ENCODE peak calls at places on chromosomes 6 and 20, in eight cellular contexts. One of them, this sample, is unnamed.
A peak's percentile ranks its signal among the peaks of the same experiment; 100 is the strongest.

GRCh38 chr20:42650345-42650744 is 539.4 kb downstream of the PTPRT start:
- DNase-seq in A549: no peak
- DNase-seq in endothelial cell of umbilical vein: no peak
- DNase-seq in stomach: no peak
- DNase-seq in heart left ventricle: no peak
- DNase-seq in body of pancreas: no peak
- DNase-seq in sigmoid colon: no peak
- DNase-seq in OCI-LY7: no peak
- DNase-seq in this sample: no peak

GRCh38 chr6:41976794-41977484 is 35.3 kb upstream of the CCND3 start:
- DNase-seq in A549: peak; percentile 73
- DNase-seq in endothelial cell of umbilical vein: no peak
- DNase-seq in stomach: no peak
- DNase-seq in heart left ventricle: no peak
- DNase-seq in body of pancreas: no peak
- DNase-seq in sigmoid colon: no peak
- DNase-seq in OCI-LY7: peak; percentile 29
- DNase-seq in this sample: no peak

GRCh38 chr6:158150701-158151100 is 17.4 kb downstream of the SERAC1 start:
- DNase-seq in A549: no peak
- DNase-seq in endothelial cell of umbilical vein: no peak
- DNase-seq in stomach: no peak
- DNase-seq in heart left ventricle: no peak
- DNase-seq in body of pancreas: no peak
- DNase-seq in sigmoid colon: no peak
- DNase-seq in OCI-LY7: no peak
- DNase-seq in this sample: no peak

GRCh38 chr6:167676000-167676665 is 150.6 kb upstream of the AFDN start:
- DNase-seq in A549: peak; percentile 42
- DNase-seq in endothelial cell of umbilical vein: peak; percentile 96
- DNase-seq in stomach: peak; percentile 72
- DNase-seq in heart left ventricle: peak; percentile 65
- DNase-seq in body of pancreas: peak; percentile 92
- DNase-seq in sigmoid colon: peak; percentile 65
- DNase-seq in OCI-LY7: no peak
- DNase-seq in this sample: peak; percentile 90

GRCh38 chr6:156980515-156980914 is 203.3 kb downstream of the ARID1B start:
- DNase-seq in A549: no peak
- DNase-seq in endothelial cell of umbilical vein: no peak
- DNase-seq in stomach: no peak
- DNase-seq in heart left ventricle: no peak
- DNase-seq in body of pancreas: no peak
- DNase-seq in sigmoid colon: no peak
- DNase-seq in OCI-LY7: no peak
- DNase-seq in this sample: no peak

GRCh38 chr6:44662461-44663121 is 275.1 kb downstream of the CDC5L start:
- DNase-seq in A549: no peak
- DNase-seq in endothelial cell of umbilical vein: no peak
- DNase-seq in stomach: no peak
- DNase-seq in heart left ventricle: no peak
- DNase-seq in body of pancreas: no peak
- DNase-seq in sigmoid colon: no peak
- DNase-seq in OCI-LY7: peak; percentile 13
- DNase-seq in this sample: no peak

GRCh38 chr6:169949501-169950097 is 198.2 kb downstream of the ERMARD start:
- DNase-seq in A549: no peak
- DNase-seq in endothelial cell of umbilical vein: no peak
- DNase-seq in stomach: no peak
- DNase-seq in heart left ventricle: no peak
- DNase-seq in body of pancreas: no peak
- DNase-seq in sigmoid colon: no peak
- DNase-seq in OCI-LY7: peak; percentile 58
- DNase-seq in this sample: no peak

GRCh38 chr6:130900913-130901312 is 73.7 kb downstream of the SMLR1 start:
- DNase-seq in A549: peak; percentile 12
- DNase-seq in endothelial cell of umbilical vein: no peak
- DNase-seq in stomach: no peak
- DNase-seq in heart left ventricle: peak; percentile 57
- DNase-seq in body of pancreas: no peak
- DNase-seq in sigmoid colon: no peak
- DNase-seq in OCI-LY7: no peak
- DNase-seq in this sample: no peak

GRCh38 chr20:25145131-25145530 is 50.4 kb upstream of the ENTPD6 start:
- DNase-seq in A549: no peak
- DNase-seq in endothelial cell of umbilical vein: no peak
- DNase-seq in stomach: no peak
- DNase-seq in heart left ventricle: peak; percentile 45
- DNase-seq in body of pancreas: no peak
- DNase-seq in sigmoid colon: no peak
- DNase-seq in OCI-LY7: no peak
- DNase-seq in this sample: no peak

GRCh38 chr20:44683263-44684046 is 31.7 kb upstream of the CCN5 start:
- DNase-seq in A549: peak; percentile 75
- DNase-seq in endothelial cell of umbilical vein: peak; percentile 64
- DNase-seq in stomach: peak; percentile 71
- DNase-seq in heart left ventricle: no peak
- DNase-seq in body of pancreas: peak; percentile 85
- DNase-seq in sigmoid colon: no peak
- DNase-seq in OCI-LY7: peak; percentile 91
- DNase-seq in this sample: peak; percentile 91

GRCh38 chr6:44224154-44224977 is 971 bp downstream of the SLC29A1 start:
- DNase-seq in A549: no peak
- DNase-seq in endothelial cell of umbilical vein: peak; percentile 51
- DNase-seq in stomach: no peak
- DNase-seq in heart left ventricle: no peak
- DNase-seq in body of pancreas: no peak
- DNase-seq in sigmoid colon: peak; percentile 75
- DNase-seq in OCI-LY7: peak; percentile 74
- DNase-seq in this sample: no peak

GRCh38 chr6:25197116-25197515 is 82.1 kb upstream of the CARMIL1 start:
- DNase-seq in A549: no peak
- DNase-seq in endothelial cell of umbilical vein: no peak
- DNase-seq in stomach: no peak
- DNase-seq in heart left ventricle: no peak
- DNase-seq in body of pancreas: no peak
- DNase-seq in sigmoid colon: no peak
- DNase-seq in OCI-LY7: no peak
- DNase-seq in this sample: no peak

GRCh38 chr6:144140859-144141258 is 9.5 kb upstream of the STX11 start:
- DNase-seq in A549: no peak
- DNase-seq in endothelial cell of umbilical vein: no peak
- DNase-seq in stomach: no peak
- DNase-seq in heart left ventricle: no peak
- DNase-seq in body of pancreas: no peak
- DNase-seq in sigmoid colon: no peak
- DNase-seq in OCI-LY7: no peak
- DNase-seq in this sample: no peak

GRCh38 chr20:9930142-9930541 is 91.3 kb upstream of the PAK5 start:
- DNase-seq in A549: no peak
- DNase-seq in endothelial cell of umbilical vein: no peak
- DNase-seq in stomach: no peak
- DNase-seq in heart left ventricle: no peak
- DNase-seq in body of pancreas: no peak
- DNase-seq in sigmoid colon: no peak
- DNase-seq in OCI-LY7: no peak
- DNase-seq in this sample: no peak

GRCh38 chr6:79868098-79868722 is 79.1 kb downstream of the ELOVL4 start:
- DNase-seq in A549: peak; percentile 63
- DNase-seq in endothelial cell of umbilical vein: peak; percentile 81
- DNase-seq in stomach: no peak
- DNase-seq in heart left ventricle: no peak
- DNase-seq in body of pancreas: peak; percentile 80
- DNase-seq in sigmoid colon: no peak
- DNase-seq in OCI-LY7: peak; percentile 72
- DNase-seq in this sample: peak; percentile 80

GRCh38 chr6:53090576-53090975 is 25.4 kb downstream of the FBXO9 start:
- DNase-seq in A549: no peak
- DNase-seq in endothelial cell of umbilical vein: no peak
- DNase-seq in stomach: no peak
- DNase-seq in heart left ventricle: peak; percentile 31
- DNase-seq in body of pancreas: no peak
- DNase-seq in sigmoid colon: no peak
- DNase-seq in OCI-LY7: no peak
- DNase-seq in this sample: no peak

GRCh38 chr6:110101885-110102284 is 77.6 kb downstream of the WASF1 start:
- DNase-seq in A549: no peak
- DNase-seq in endothelial cell of umbilical vein: no peak
- DNase-seq in stomach: no peak
- DNase-seq in heart left ventricle: no peak
- DNase-seq in body of pancreas: no peak
- DNase-seq in sigmoid colon: no peak
- DNase-seq in OCI-LY7: peak; percentile 86
- DNase-seq in this sample: no peak

GRCh38 chr20:58153121-58153520 is 75.3 kb downstream of the ANKRD60 start:
- DNase-seq in A549: no peak
- DNase-seq in endothelial cell of umbilical vein: no peak
- DNase-seq in stomach: no peak
- DNase-seq in heart left ventricle: no peak
- DNase-seq in body of pancreas: no peak
- DNase-seq in sigmoid colon: no peak
- DNase-seq in OCI-LY7: no peak
- DNase-seq in this sample: no peak

GRCh38 chr20:58160451-58161051 is 67.9 kb downstream of the ANKRD60 start:
- DNase-seq in A549: no peak
- DNase-seq in endothelial cell of umbilical vein: no peak
- DNase-seq in stomach: no peak
- DNase-seq in heart left ventricle: no peak
- DNase-seq in body of pancreas: no peak
- DNase-seq in sigmoid colon: no peak
- DNase-seq in OCI-LY7: no peak
- DNase-seq in this sample: no peak

GRCh38 chr20:58150772-58151171 is 77.7 kb downstream of the ANKRD60 start:
- DNase-seq in A549: no peak
- DNase-seq in endothelial cell of umbilical vein: no peak
- DNase-seq in stomach: no peak
- DNase-seq in heart left ventricle: no peak
- DNase-seq in body of pancreas: peak; percentile 32
- DNase-seq in sigmoid colon: no peak
- DNase-seq in OCI-LY7: no peak
- DNase-seq in this sample: no peak

GRCh38 chr20:58154106-58154505 is 74.3 kb downstream of the ANKRD60 start:
- DNase-seq in A549: no peak
- DNase-seq in endothelial cell of umbilical vein: no peak
- DNase-seq in stomach: no peak
- DNase-seq in heart left ventricle: no peak
- DNase-seq in body of pancreas: no peak
- DNase-seq in sigmoid colon: no peak
- DNase-seq in OCI-LY7: no peak
- DNase-seq in this sample: no peak

GRCh38 chr20:58155148-58155925 is 73.1 kb downstream of the ANKRD60 start:
- DNase-seq in A549: no peak
- DNase-seq in endothelial cell of umbilical vein: no peak
- DNase-seq in stomach: no peak
- DNase-seq in heart left ventricle: no peak
- DNase-seq in body of pancreas: no peak
- DNase-seq in sigmoid colon: no peak
- DNase-seq in OCI-LY7: no peak
- DNase-seq in this sample: no peak
- TF ChIP-seq CTCF in A549: no peak
- TF ChIP-seq CTCF in endothelial cell of umbilical vein: no peak
- TF ChIP-seq CTCF in stomach: no peak
- TF ChIP-seq CTCF in heart left ventricle: no peak
- TF ChIP-seq CTCF in body of pancreas: no peak
- TF ChIP-seq CTCF in sigmoid colon: no peak
- TF ChIP-seq CTCF in OCI-LY7: peak; percentile 42
- TF ChIP-seq CTCF in this sample: no peak

DNA sequence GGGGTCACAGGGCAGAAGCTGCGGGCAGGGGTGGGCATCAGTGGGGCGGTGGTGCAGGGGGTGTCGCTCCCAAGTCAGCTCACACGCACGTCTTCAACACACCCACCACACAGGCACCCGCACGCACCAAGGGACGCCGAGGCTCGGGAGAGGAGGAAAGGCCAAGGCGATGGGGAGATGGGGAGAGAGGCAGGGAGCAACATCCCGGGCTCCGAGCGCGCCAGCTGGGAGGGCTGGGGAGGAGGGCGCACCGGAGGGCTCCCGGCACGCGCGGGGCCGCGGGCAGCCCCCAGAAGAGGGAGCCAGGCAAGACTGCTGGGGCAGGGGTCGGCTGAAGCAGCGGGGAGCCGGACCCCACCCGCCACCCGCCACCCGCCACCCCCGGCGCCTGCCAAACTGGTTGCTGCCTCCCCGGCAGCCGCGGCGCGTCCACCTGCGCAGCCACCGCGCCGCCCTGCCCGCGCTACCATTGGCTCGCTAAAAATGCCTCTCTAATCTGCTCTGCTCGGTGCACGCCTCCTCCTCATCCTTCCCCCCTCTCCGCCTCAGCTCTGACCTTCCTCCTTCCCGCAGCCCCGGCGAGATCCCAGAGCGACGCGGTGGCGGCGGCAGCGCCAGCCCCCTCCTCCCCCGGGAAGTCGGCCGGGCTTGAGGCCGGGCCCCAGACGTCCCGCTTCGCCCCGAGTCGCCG is at the start of gene PACSIN1:
- DNase-seq in A549: no peak
- DNase-seq in endothelial cell of umbilical vein: no peak
- DNase-seq in stomach: peak; percentile 50
- DNase-seq in heart left ventricle: peak; percentile 37
- DNase-seq in body of pancreas: peak; percentile 63
- DNase-seq in sigmoid colon: no peak
- DNase-seq in OCI-LY7: peak; percentile 80
- DNase-seq in this sample: peak; percentile 63
- H3K4me1 ChIP-seq in A549: peaks cover 10% of the 10 kb centered on the region
- H3K4me1 ChIP-seq in endothelial cell of umbilical vein: no peaks in the 10 kb centered on the region
- H3K4me1 ChIP-seq in stomach: peaks cover 16% of the 10 kb centered on the region
- H3K4me1 ChIP-seq in heart left ventricle: peaks cover 6% of the 10 kb centered on the region
- H3K4me1 ChIP-seq in body of pancreas: peaks cover 14% of the 10 kb centered on the region
- H3K4me1 ChIP-seq in sigmoid colon: peaks cover 15% of the 10 kb centered on the region
- H3K4me1 ChIP-seq in OCI-LY7: peaks cover 66% of the 10 kb centered on the region
- H3K4me1 ChIP-seq in this sample: peaks cover 9% of the 10 kb centered on the region

GRCh38 chr6:89352329-89353117 is at the start of gene UBE2J1:
- DNase-seq in A549: peak; percentile 86
- DNase-seq in endothelial cell of umbilical vein: peak; percentile 94
- DNase-seq in stomach: peak; percentile 96
- DNase-seq in heart left ventricle: peak; percentile 98
- DNase-seq in body of pancreas: peak; percentile 96
- DNase-seq in sigmoid colon: peak; percentile 97
- DNase-seq in OCI-LY7: peak; percentile 86
- DNase-seq in this sample: peak; percentile 95
- TF ChIP-seq CTCF in A549: no peak
- TF ChIP-seq CTCF in endothelial cell of umbilical vein: no peak
- TF ChIP-seq CTCF in stomach: no peak
- TF ChIP-seq CTCF in heart left ventricle: no peak
- TF ChIP-seq CTCF in body of pancreas: no peak
- TF ChIP-seq CTCF in sigmoid colon: no peak
- TF ChIP-seq CTCF in OCI-LY7: no peak
- TF ChIP-seq CTCF in this sample: no peak

DNA sequence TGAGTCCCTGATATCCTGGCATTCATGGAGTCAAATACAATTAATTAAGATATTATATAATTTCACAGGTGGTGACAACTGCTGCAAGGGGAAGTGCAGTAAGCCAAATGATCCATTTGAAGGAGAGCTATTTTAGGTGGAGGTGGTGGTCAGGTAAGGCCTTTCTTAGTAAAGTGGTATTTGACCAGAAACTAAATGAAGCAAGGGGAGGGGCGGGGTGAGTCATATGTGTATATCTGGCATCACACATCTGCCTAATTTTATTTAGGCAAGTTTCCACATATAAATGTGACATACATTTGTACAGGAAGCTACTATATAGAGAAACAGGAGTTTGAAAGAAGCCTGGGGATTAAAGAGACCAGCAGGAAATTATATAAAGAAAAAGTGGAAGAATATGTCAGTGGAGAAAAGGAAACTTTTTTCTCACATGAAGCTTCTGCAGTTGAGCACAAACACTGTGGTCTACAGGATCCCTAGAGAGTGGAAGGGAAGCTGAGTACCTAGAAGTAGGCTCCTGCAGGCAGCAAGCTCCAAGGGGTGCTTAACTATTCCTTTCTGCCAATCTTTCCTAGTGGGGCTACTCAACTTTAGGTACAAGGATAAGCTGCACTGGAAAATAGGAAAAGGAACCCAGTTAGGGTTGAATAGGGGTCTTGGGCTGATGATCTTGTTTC is 99.6 kb downstream of the OGFRL1 start:
- DNase-seq in A549: no peak
- DNase-seq in endothelial cell of umbilical vein: no peak
- DNase-seq in stomach: no peak
- DNase-seq in heart left ventricle: no peak
- DNase-seq in body of pancreas: no peak
- DNase-seq in sigmoid colon: no peak
- DNase-seq in OCI-LY7: no peak
- DNase-seq in this sample: no peak
- H3K4me1 ChIP-seq in A549: peaks cover 98% of the 10 kb centered on the region
- H3K4me1 ChIP-seq in endothelial cell of umbilical vein: peaks cover 68% of the 10 kb centered on the region
- H3K4me1 ChIP-seq in stomach: peaks cover 70% of the 10 kb centered on the region
- H3K4me1 ChIP-seq in heart left ventricle: peaks cover 61% of the 10 kb centered on the region
- H3K4me1 ChIP-seq in body of pancreas: peaks cover 41% of the 10 kb centered on the region
- H3K4me1 ChIP-seq in sigmoid colon: peaks cover 28% of the 10 kb centered on the region
- H3K4me1 ChIP-seq in OCI-LY7: no peaks in the 10 kb centered on the region
- H3K4me1 ChIP-seq in this sample: peaks cover 13% of the 10 kb centered on the region